ENCODE peak calls at places on chromosomes 2 and 18, in five cellular contexts. One of them, this sample, is unnamed. For H3K4me1, the result is how much of the 10 kb centered on the place peaks cover.

GRCh38 chr2:234044157-234044556 is 6.3 kb upstream of the SPP2 start:
- DNase-seq in trophoblast cell: no peak
- DNase-seq in H9: no peak
- DNase-seq in neuronal stem cell: no peak
- DNase-seq in H1: no peak
- DNase-seq in this sample: peak

GRCh38 chr2:233979748-233980147 is 62.6 kb downstream of the TRPM8 start:
- DNase-seq in trophoblast cell: no peak
- DNase-seq in H1: no peak
- DNase-seq in neuronal stem cell: no peak
- DNase-seq in H9: no peak
- DNase-seq in this sample: no peak

GRCh38 chr18:73549236-73549635 is 598.4 kb downstream of the FBXO15 start:
- DNase-seq in trophoblast cell: no peak
- DNase-seq in H9: no peak
- DNase-seq in H1: no peak
- DNase-seq in neuronal stem cell: no peak
- DNase-seq in this sample: no peak

GRCh38 chr2:163734911-163735691 is 707 bp downstream of the FIGN start:
- DNase-seq in H1: no peak
- DNase-seq in H9: no peak
- DNase-seq in neuronal stem cell: peak
- DNase-seq in trophoblast cell: peak
- DNase-seq in this sample: peak

GRCh38 chr18:68549257-68549871 is 165.5 kb downstream of the TMX3 start:
- DNase-seq in trophoblast cell: no peak
- DNase-seq in H9: no peak
- DNase-seq in neuronal stem cell: no peak
- DNase-seq in H1: no peak
- DNase-seq in this sample: peak

GRCh38 chr18:25875574-25875973 is 214.8 kb downstream of the SS18 start:
- DNase-seq in H1: no peak
- DNase-seq in H9: no peak
- DNase-seq in trophoblast cell: no peak
- DNase-seq in neuronal stem cell: no peak
- DNase-seq in this sample: no peak

GRCh38 chr2:10668402-10669012 is 21.3 kb downstream of the NOL10 start:
- DNase-seq in trophoblast cell: peak
- DNase-seq in H9: no peak
- DNase-seq in neuronal stem cell: peak
- DNase-seq in H1: no peak
- DNase-seq in this sample: peak

GRCh38 chr18:478679-479078 is 21.8 kb downstream of the COLEC12 start:
- DNase-seq in H1: no peak
- DNase-seq in trophoblast cell: no peak
- DNase-seq in neuronal stem cell: no peak
- DNase-seq in H9: no peak
- DNase-seq in this sample: peak

GRCh38 chr2:188050716-188051115 is 241.0 kb upstream of the GULP1 start:
- DNase-seq in H9: no peak
- DNase-seq in H1: no peak
- DNase-seq in trophoblast cell: no peak
- DNase-seq in neuronal stem cell: no peak
- DNase-seq in this sample: peak

GRCh38 chr2:127043367-127044164 is 63.4 kb downstream of the BIN1 start:
- DNase-seq in trophoblast cell: peak
- DNase-seq in H1: peak
- DNase-seq in H9: no peak
- DNase-seq in neuronal stem cell: no peak
- DNase-seq in this sample: no peak

GRCh38 chr2:854460-854859 is 96.2 kb upstream of the SNTG2 start:
- DNase-seq in trophoblast cell: peak
- DNase-seq in neuronal stem cell: peak
- DNase-seq in H9: peak
- DNase-seq in H1: peak
- DNase-seq in this sample: no peak

GRCh38 chr2:170929686-170930050 is 615 bp downstream of the GORASP2 start:
- DNase-seq in H1: peak
- DNase-seq in neuronal stem cell: peak
- DNase-seq in H9: peak
- DNase-seq in trophoblast cell: peak
- DNase-seq in this sample: peak

GRCh38 chr2:160469164-160469563 is 24.4 kb downstream of the RBMS1 start:
- DNase-seq in H1: no peak
- DNase-seq in trophoblast cell: peak
- DNase-seq in H9: no peak
- DNase-seq in neuronal stem cell: no peak
- DNase-seq in this sample: no peak

GRCh38 chr2:122412360-122412759 is 656.9 kb downstream of the TSN start:
- DNase-seq in neuronal stem cell: no peak
- DNase-seq in trophoblast cell: no peak
- DNase-seq in H1: no peak
- DNase-seq in H9: no peak
- DNase-seq in this sample: no peak

GRCh38 chr2:213224366-213224765 is 59.9 kb upstream of the SPAG16 start:
- DNase-seq in neuronal stem cell: no peak
- DNase-seq in H9: no peak
- DNase-seq in H1: no peak
- DNase-seq in trophoblast cell: no peak
- DNase-seq in this sample: no peak

GRCh38 chr2:213216461-213216860 is 65.0 kb upstream of the IKZF2 start:
- DNase-seq in trophoblast cell: peak
- DNase-seq in H9: no peak
- DNase-seq in H1: no peak
- DNase-seq in neuronal stem cell: no peak
- DNase-seq in this sample: no peak

GRCh38 chr2:213225866-213226265 is 58.4 kb upstream of the SPAG16 start:
- DNase-seq in H1: no peak
- DNase-seq in neuronal stem cell: no peak
- DNase-seq in H9: no peak
- DNase-seq in trophoblast cell: no peak
- DNase-seq in this sample: no peak

GRCh38 chr2:213219816-213220215 is 64.4 kb upstream of the SPAG16 start:
- DNase-seq in H1: no peak
- DNase-seq in H9: no peak
- DNase-seq in neuronal stem cell: no peak
- DNase-seq in trophoblast cell: no peak
- DNase-seq in this sample: no peak

DNA sequence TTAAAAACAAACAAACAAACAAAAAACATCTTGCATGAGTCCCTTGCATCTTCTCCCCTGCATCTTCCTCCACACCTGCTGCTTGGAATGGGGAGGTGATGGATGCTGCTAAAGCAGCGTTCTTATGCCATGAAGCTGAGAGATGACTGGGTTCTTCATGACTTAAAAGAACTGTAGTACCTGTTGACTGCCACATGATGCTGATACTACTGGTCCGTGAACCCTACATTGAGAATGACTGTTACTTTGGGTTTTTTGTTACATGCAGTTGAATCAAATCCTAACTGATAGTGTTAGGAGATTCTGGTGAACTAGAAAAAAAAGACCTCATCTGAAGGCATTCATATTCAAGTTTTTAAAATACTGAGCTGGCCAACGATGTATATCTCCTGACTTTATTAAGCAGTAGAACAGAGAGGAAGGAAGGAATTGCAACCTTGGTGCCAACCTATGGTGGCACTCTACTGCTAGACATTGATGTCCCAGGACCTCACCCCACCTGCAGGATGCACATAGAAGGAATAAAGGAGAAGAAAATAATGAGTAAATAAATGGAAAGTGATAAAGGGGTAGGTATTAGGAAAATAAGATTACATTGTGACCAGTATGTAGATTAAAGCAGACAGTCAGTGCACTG is 63.2 kb upstream of the SPAG16 start:
- DNase-seq in trophoblast cell: no peak
- DNase-seq in H1: no peak
- DNase-seq in neuronal stem cell: no peak
- DNase-seq in H9: no peak
- DNase-seq in this sample: no peak
- H2BK12ac ChIP-seq in trophoblast cell: no peak
- H2BK12ac ChIP-seq in H1: no peak
- H2BK12ac ChIP-seq in neuronal stem cell: no peak
- H2BK12ac ChIP-seq in H9: no peak
- H2BK12ac ChIP-seq in this sample: no peak

DNA sequence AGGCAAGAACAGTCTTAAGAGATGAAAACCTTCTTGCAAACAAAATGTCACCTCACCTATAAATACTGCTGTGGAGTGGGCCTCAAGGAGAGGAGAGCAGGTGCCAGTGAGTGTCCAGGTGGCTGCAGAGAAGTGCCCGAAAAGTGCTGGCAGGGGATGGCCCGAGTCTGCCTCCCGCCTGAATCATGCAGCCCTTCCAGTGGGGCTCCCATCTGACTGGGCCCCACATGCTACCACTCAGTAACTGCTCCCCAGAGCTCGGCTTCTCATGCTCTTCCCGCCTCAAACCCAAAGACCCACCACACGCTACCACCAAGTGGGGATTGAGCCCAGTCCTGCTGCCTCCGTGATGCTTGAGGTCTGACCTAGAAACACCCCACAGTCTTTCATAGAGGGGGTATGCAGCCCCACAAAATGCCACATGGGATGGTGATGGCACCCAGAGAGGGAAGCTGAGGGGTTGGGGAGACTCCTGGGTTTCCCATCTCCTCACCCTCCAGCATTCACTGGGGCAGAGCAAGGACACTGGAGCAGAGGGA is 7.4 kb downstream of the HS6ST1 start:
- DNase-seq in H1: no peak
- DNase-seq in H9: no peak
- DNase-seq in neuronal stem cell: no peak
- DNase-seq in trophoblast cell: no peak
- DNase-seq in this sample: no peak
- H3K4me1 ChIP-seq in H1: under half
- H3K4me1 ChIP-seq in H9: under half
- H3K4me1 ChIP-seq in neuronal stem cell: under half
- H3K4me1 ChIP-seq in trophoblast cell: under half
- H3K4me1 ChIP-seq in this sample: under half

GRCh38 chr2:166593403-166593802 is 99.4 kb upstream of the SCN7A start:
- DNase-seq in H9: no peak
- DNase-seq in neuronal stem cell: no peak
- DNase-seq in trophoblast cell: peak
- DNase-seq in H1: no peak
- DNase-seq in this sample: peak

GRCh38 chr2:166592750-166593149 is 98.7 kb upstream of the SCN7A start:
- DNase-seq in H1: no peak
- DNase-seq in H9: no peak
- DNase-seq in neuronal stem cell: no peak
- DNase-seq in trophoblast cell: no peak
- DNase-seq in this sample: no peak
- H2BK12ac ChIP-seq in H1: no peak
- H2BK12ac ChIP-seq in H9: no peak
- H2BK12ac ChIP-seq in neuronal stem cell: no peak
- H2BK12ac ChIP-seq in trophoblast cell: no peak
- H2BK12ac ChIP-seq in this sample: no peak

GRCh38 chr2:54590216-54590961 is 133.1 kb upstream of the EML6 start:
- DNase-seq in trophoblast cell: no peak
- DNase-seq in H1: no peak
- DNase-seq in H9: no peak
- DNase-seq in neuronal stem cell: no peak
- DNase-seq in this sample: no peak
- H3K4me1 ChIP-seq in trophoblast cell: under half
- H3K4me1 ChIP-seq in H1: under half
- H3K4me1 ChIP-seq in H9: under half
- H3K4me1 ChIP-seq in neuronal stem cell: under half
- H3K4me1 ChIP-seq in this sample: under half

GRCh38 chr18:57542126-57542525 is 44.4 kb downstream of the FECH start:
- DNase-seq in H9: no peak
- DNase-seq in neuronal stem cell: no peak
- DNase-seq in trophoblast cell: no peak
- DNase-seq in H1: no peak
- DNase-seq in this sample: no peak

GRCh38 chr18:57542801-57543427 is 43.6 kb downstream of the FECH start:
- DNase-seq in H1: no peak
- DNase-seq in trophoblast cell: no peak
- DNase-seq in neuronal stem cell: no peak
- DNase-seq in H9: no peak
- DNase-seq in this sample: no peak

GRCh38 chr18:57544958-57545661 is 41.4 kb downstream of the FECH start:
- DNase-seq in H9: no peak
- DNase-seq in neuronal stem cell: no peak
- DNase-seq in H1: no peak
- DNase-seq in trophoblast cell: peak
- DNase-seq in this sample: no peak

GRCh38 chr18:57547260-57547659 is 39.2 kb downstream of the FECH start:
- DNase-seq in neuronal stem cell: no peak
- DNase-seq in H1: no peak
- DNase-seq in trophoblast cell: no peak
- DNase-seq in H9: no peak
- DNase-seq in this sample: no peak

DNA sequence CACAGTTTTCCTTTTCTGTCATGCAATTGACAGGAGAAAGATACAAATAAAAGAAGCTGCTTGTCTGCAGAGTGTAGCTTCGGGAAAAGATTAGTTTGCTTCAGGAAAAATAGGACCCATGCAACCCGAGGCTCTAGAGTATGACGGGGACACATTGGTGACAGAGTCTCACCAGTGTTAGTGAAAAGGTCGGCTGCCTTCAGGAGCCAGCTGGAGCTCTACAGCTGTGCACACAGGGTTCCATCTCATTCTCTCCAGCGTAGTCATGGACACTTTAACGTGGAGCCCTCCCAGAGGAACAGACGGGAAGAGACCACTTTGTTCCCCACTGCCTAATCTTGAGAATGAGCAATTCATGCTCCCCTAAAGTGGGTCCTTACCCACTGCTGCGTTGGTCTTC is 42.9 kb downstream of the FECH start:
- DNase-seq in trophoblast cell: no peak
- DNase-seq in neuronal stem cell: no peak
- DNase-seq in H1: no peak
- DNase-seq in H9: no peak
- DNase-seq in this sample: no peak
- H2BK12ac ChIP-seq in trophoblast cell: no peak
- H2BK12ac ChIP-seq in neuronal stem cell: no peak
- H2BK12ac ChIP-seq in H1: no peak
- H2BK12ac ChIP-seq in H9: no peak
- H2BK12ac ChIP-seq in this sample: no peak

GRCh38 chr2:213221962-213222361 is 62.3 kb upstream of the SPAG16 start:
- DNase-seq in trophoblast cell: no peak
- DNase-seq in neuronal stem cell: no peak
- DNase-seq in H9: no peak
- DNase-seq in H1: no peak
- DNase-seq in this sample: no peak
- H3K4me1 ChIP-seq in trophoblast cell: under half
- H3K4me1 ChIP-seq in neuronal stem cell: under half
- H3K4me1 ChIP-seq in H9: under half
- H3K4me1 ChIP-seq in H1: under half
- H3K4me1 ChIP-seq in this sample: under half

GRCh38 chr2:152534460-152535131 is 182.7 kb downstream of the PRPF40A start:
- DNase-seq in neuronal stem cell: no peak
- DNase-seq in H1: no peak
- DNase-seq in trophoblast cell: no peak
- DNase-seq in H9: no peak
- DNase-seq in this sample: no peak
- H2BK12ac ChIP-seq in neuronal stem cell: no peak
- H2BK12ac ChIP-seq in H1: no peak
- H2BK12ac ChIP-seq in trophoblast cell: no peak
- H2BK12ac ChIP-seq in H9: no peak
- H2BK12ac ChIP-seq in this sample: no peak

This sample was measured in mesenchymal stem cell.